ENCODE peak calls at places on chromosomes 1 and 21, in five cellular contexts. S is Caki2; Z is NCI-H2171 treated with DMSO at 0.1 percent for 48 hours; R is activated T-cell treated with anti-CD3 and anti-CD28 coated beads, Interleukin-2, amount 50 U/mL, for 72 hours; M is COR-L47. C is an unnamed sample.

GRCh38 chr1:54397090-54397591 is 9.1 kb downstream of the SSBP3 start:
- DNase-seq in S (no peak), Z (no peak), R (no peak), M (no peak), C (no peak)

GRCh38 chr1:81834268-81834667 is 33.5 kb downstream of the ADGRL2 start:
- DNase-seq in S (no peak), Z (no peak), R (no peak), M (no peak), C (no peak)

GRCh38 chr1:212291505-212292134 is 6.4 kb downstream of the PPP2R5A start:
- DNase-seq in S (peak; percentile 71), Z (peak; percentile 78), R (no peak), M (peak; percentile 71), C (no peak)

GRCh38 chr1:145716641-145717061 is 2.6 kb upstream of the CD160 start:
- DNase-seq in S (no peak), Z (no peak), R (no peak), M (no peak), C (no peak)

GRCh38 chr1:22868331-22868730 is 104.3 kb downstream of the LACTBL1 start:
- DNase-seq in S (no peak), Z (no peak), R (no peak), M (no peak), C (no peak)

GRCh38 chr1:200890818-200891773 is 3.6 kb upstream of the INAVA start:
- DNase-seq in S (peak; percentile 74), Z (peak; percentile 61), R (no peak), M (no peak), C (no peak)

GRCh38 chr1:94819945-94820746 is at the start of gene SLC44A3:
- DNase-seq in S (peak; percentile 2), Z (peak; percentile 29), R (peak; percentile 39), M (no peak), C (no peak)

GRCh38 chr1:234893725-234894630 is 234.7 kb downstream of the TOMM20 start:
- DNase-seq in S (peak; percentile 49), Z (peak; percentile 12), R (peak; percentile 75), M (peak; percentile 76), C (no peak)

GRCh38 chr1:182641561-182641960 is 37.4 kb upstream of the RGS16 start:
- DNase-seq in S (no peak), Z (no peak), R (no peak), M (no peak), C (no peak)

GRCh38 chr1:245153645-245154428 is 948 bp upstream of the KIF26B start:
- DNase-seq in S (peak; percentile 48), Z (peak; percentile 58), R (peak; percentile 26), M (no peak), C (no peak)

GRCh38 chr1:193654951-193655705 is 468.7 kb upstream of the B3GALT2 start:
- DNase-seq in S (no peak), Z (no peak), R (no peak), M (no peak), C (no peak)

GRCh38 chr1:205772607-205773032 is 2.7 kb downstream of the RAB29 start:
- DNase-seq in S (no peak), Z (no peak), R (peak; percentile 12), M (no peak), C (no peak)

GRCh38 chr1:212413902-212414327 is 771 bp downstream of the PACC1 start:
- DNase-seq in S (peak; percentile 22), Z (no peak), R (no peak), M (no peak), C (no peak)

GRCh38 chr21:40686526-40686925 is 160.4 kb downstream of the DSCAM start:
- DNase-seq in S (no peak), Z (no peak), R (no peak), M (no peak), C (no peak)

GRCh38 chr1:228455715-228456114 is 31.5 kb upstream of the RNF187 start:
- DNase-seq in S (no peak), Z (peak; percentile 21), R (no peak), M (peak; percentile 5), C (no peak)

GRCh38 chr1:231636157-231636556 is 9.6 kb downstream of the DISC1 start:
- DNase-seq in S (peak; percentile 13), Z (no peak), R (no peak), M (no peak), C (no peak)